ENCODE peak calls at places on chromosomes 12 and 14, in five cellular contexts. F is ascending aorta, H is cardiac muscle cell, T is left ventricle myocardium inferior, Q is prostate gland. J is an unnamed sample. For H3K4me1, the result is how much of the 10 kb centered on the place peaks cover.

GRCh38 chr14:76775159-76775694 is 14.0 kb downstream of the VASH1 start:
- DNase-seq in F (no peak), H (no peak), T (no peak), Q (no peak), J (no peak)

GRCh38 chr12:90253674-90254181 is 545.1 kb upstream of the ATP2B1 start:
- DNase-seq in F (peak), H (peak), T (peak), Q (no peak), J (peak)

GRCh38 chr12:111438501-111438900 is 32.8 kb downstream of the SH2B3 start:
- DNase-seq in F (no peak), H (no peak), T (no peak), Q (no peak), J (no peak)

GRCh38 chr14:76765461-76765931 is 4.2 kb downstream of the VASH1 start:
- DNase-seq in F (peak), H (no peak), T (no peak), Q (no peak), J (no peak)

GRCh38 chr14:34614638-34615037 is 15.3 kb downstream of the SNX6 start:
- DNase-seq in F (peak), H (no peak), T (no peak), Q (no peak), J (no peak)

GRCh38 chr12:124713041-124713435 is 145.6 kb upstream of the NCOR2 start:
- DNase-seq in F (peak), H (no peak), T (peak), Q (no peak), J (no peak)

GRCh38 chr12:51205350-51205749 is 12.5 kb downstream of the POU6F1 start:
- DNase-seq in F (no peak), H (no peak), T (no peak), Q (no peak), J (no peak)

GRCh38 chr12:4432878-4433820 is 12.5 kb downstream of the FGF6 start:
- DNase-seq in F (no peak), H (no peak), T (no peak), Q (no peak), J (no peak)

GRCh38 chr14:42200951-42201350 is 594.3 kb downstream of the LRFN5 start:
- DNase-seq in F (no peak), H (no peak), T (no peak), Q (no peak), J (no peak)

GRCh38 chr12:57712671-57713070 is 18.7 kb downstream of the OS9 start:
- DNase-seq in F (no peak), H (no peak), T (no peak), Q (no peak), J (no peak)

GRCh38 chr12:28104893-28105864 is 85.1 kb upstream of the CCDC91 start:
- DNase-seq in F (no peak), H (no peak), T (no peak), Q (no peak), J (no peak)

DNA sequence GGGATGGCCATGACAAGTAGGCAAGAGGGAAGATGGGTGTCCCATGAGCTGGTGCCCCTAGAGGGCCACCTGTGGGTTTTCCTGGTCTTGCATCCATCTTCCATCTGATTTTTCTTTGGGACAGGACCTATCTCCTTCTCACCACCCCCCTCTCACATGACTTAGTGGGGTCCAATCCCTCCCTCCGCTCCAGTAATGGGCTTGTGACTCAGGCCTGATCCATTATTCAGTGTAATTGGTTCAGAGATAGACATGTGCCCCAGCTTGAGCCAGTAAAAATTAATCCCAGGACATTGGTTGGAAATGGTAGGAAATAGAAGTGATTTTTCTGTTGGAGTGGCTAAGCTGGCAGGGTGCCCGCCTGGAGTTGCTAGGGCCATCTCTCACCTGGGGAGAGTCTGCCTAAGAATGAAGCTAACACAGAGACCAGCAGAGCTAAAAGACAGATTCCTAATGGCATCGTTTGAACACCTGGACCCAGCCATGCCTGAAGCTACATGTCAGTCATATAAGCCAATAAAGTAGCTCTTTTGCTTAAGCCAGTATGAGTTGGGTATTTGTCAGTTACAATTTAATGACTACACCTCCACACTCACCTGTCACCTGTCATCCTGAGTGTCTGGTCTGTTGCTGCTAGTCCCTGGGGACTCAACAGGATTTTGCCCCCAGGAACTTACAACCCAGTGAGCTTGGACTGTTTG is 14.7 kb downstream of the RASAL1 start:
- DNase-seq in F (no peak), H (no peak), T (no peak), Q (no peak), J (no peak)
- TF ChIP-seq CTCF in F (no peak), H (no peak), T (no peak), Q (no peak), J (no peak)

DNA sequence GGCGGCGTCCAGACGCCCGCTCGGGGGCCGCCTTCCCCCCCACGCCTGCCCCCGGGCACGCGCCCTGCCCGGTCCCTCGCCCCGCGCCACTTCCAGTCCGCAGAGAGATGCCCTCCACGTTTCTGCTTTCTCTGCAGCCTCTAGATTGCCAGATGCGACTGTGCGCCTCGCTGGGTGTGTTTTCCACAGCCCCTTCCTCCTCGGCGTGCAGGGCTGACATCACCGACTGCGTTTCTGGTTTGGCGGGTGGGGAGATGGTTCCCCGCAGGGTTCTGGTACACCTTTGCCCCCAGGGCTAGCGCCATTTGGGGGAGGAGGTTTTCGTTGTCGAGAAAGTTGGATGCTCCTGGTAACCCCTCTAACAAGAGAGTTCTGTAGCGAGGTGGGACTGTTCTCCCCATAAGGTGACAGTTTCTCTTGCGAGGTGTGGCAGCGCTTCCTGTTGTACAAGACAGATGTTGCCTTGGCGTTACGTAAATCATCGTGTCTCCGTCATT is 1.5 kb downstream of the CALM1 start:
- DNase-seq in F (peak), H (peak), T (no peak), Q (no peak), J (no peak)
- H3K4me1 ChIP-seq in F (under half), H (under half), T (half or more), Q (under half), J (half or more)

DNA sequence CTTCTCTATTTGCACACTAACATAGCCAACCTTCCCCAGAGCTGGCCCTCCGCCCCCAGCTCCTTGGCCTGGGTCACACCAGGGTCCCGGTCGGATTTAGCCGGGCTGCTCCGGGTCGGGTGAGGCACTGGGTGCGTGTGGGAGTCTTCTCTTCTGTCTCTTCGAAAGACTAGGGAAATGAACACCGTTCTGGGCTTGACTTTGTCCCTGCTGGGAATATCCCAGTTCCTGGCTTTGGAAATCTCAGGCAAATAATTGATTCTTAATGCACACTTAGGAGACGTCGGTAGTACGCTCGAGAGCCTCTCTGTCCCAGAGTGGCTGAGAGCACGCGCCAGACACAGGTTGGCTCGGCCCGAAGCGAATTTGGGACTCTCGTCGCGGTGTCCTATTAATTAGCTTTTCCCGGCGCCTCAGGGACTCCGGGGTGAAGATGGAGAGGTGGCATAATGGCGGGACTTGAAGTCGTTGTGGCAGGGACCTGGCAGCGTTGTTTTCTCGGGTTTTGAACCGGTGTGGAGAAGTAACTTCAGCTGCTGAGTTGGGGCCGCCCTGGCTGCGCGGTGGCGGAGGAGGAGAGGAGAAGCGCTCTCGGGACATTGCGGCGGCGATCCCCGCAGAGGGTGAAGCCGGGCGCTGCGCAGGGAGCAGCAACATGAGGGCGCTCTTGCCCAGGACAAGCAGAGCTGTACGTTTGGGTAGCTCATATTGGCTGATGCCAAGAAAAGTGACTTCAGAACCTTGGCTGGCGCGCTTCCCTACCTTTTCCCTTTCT is 7.5 kb downstream of the FOXG1 start:
- DNase-seq in F (no peak), H (peak), T (no peak), Q (no peak), J (no peak)
- TF ChIP-seq CTCF in F (no peak), H (peak), T (no peak), Q (no peak), J (no peak)

GRCh38 chr12:12613334-12613733 is 1.7 kb downstream of the CREBL2 start:
- DNase-seq in F (no peak), H (no peak), T (no peak), Q (no peak), J (no peak)
- H3K4me1 ChIP-seq in F (under half), H (under half), T (half or more), Q (under half), J (half or more)

GRCh38 chr12:115337693-115338543 is 653.9 kb upstream of the TBX3 start:
- DNase-seq in F (peak), H (no peak), T (peak), Q (peak), J (no peak)

GRCh38 chr12:115338566-115339294 is 654.8 kb upstream of the TBX3 start:
- DNase-seq in F (no peak), H (no peak), T (no peak), Q (no peak), J (no peak)

GRCh38 chr12:115336506-115336905 is 652.5 kb upstream of the TBX3 start:
- DNase-seq in F (no peak), H (no peak), T (no peak), Q (no peak), J (no peak)

GRCh38 chr12:115335594-115335993 is 651.6 kb upstream of the TBX3 start:
- DNase-seq in F (no peak), H (no peak), T (peak), Q (no peak), J (no peak)

DNA sequence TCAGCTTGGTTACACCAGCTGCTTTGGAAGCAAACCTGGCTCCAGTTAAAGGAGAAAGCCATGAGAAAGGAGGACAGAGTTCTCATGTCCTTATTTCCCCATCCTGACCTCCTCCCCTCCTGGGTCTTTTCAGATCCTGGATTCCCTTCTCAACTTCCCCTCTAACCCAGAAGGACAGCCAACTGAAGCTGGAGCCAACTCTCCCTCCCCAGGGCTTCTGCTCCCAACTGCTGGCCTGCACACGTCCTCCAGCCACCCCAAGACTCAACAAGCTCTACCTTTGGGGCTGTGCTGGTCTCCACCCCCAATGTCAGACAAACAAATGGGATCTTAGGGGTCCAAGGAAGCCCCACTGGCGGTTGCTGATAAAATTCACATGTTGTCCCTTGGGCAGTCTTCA is 651.1 kb upstream of the TBX3 start:
- DNase-seq in F (no peak), H (no peak), T (peak), Q (no peak), J (no peak)
- TF ChIP-seq CTCF in F (no peak), H (no peak), T (no peak), Q (no peak), J (no peak)

DNA sequence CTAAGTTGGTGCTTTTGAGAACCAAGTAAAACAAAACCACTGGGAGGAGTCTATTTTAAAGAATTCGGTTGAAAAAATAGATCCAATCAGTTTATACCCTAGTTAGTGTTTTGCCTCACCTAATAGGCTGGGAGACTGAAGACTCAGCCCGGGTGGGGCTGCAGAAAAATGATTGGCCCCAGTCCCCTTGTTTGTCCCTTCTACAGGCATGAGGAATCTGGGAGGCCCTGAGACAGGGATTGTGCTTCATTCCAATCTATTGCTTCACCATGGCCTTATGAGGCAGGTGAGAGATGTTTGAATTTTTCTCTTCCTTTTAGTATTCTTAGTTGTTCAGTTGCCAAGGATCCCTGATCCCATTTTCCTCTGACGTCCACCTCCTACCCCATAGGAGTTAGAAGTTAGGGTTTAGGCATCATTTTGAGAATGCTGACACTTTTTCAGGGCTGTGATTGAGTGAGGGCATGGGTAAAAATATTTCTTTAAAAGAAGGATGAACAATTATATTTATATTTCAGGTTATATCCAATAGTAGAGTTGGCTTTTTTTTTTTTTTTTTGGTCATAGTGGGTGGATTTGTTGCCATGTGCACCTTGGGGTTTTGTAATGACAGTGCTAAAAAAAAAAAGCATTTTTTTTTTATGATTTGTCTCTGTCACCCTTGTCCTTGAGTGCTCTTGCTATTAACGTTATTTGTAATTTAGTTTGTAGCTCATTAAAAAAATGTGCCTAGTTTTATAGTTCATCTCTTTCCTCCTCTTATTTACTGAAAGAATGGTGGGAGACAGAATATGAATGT is 1.6 kb upstream of the RAB5B start:
- DNase-seq in F (no peak), H (no peak), T (no peak), Q (no peak), J (no peak)
- H3K4me1 ChIP-seq in F (under half), H (under half), T (half or more), Q (under half), J (under half)

GRCh38 chr14:73307261-73307660 is 70.0 kb downstream of the PAPLN start:
- DNase-seq in F (no peak), H (no peak), T (no peak), Q (no peak), J (no peak)
- TF ChIP-seq CTCF in F (no peak), H (no peak), T (no peak), Q (no peak), J (no peak)

J was measured in esophagus squamous epithelium.